ENCODE peak calls at places on chromosomes 5 and 9, in seven cellular contexts. L, J, Y, B, D, S and K are unnamed samples.

GRCh38 chr5:107571621-107572489 is 98.9 kb downstream of the EFNA5 start:
- DNase-seq in L (peak), J (peak), Y (peak), B (peak), D (peak), S (peak), K (peak)

GRCh38 chr5:65818592-65818991 is 96.6 kb downstream of the NLN start:
- DNase-seq in L (no peak), J (no peak), Y (no peak), B (no peak), D (no peak), S (no peak), K (no peak)

GRCh38 chr5:41334758-41335157 is 121.4 kb upstream of the C6 start:
- DNase-seq in L (no peak), J (no peak), Y (no peak), B (no peak), D (peak), S (no peak), K (no peak)

GRCh38 chr5:173557123-173557903 is 59.1 kb downstream of the BOD1 start:
- DNase-seq in L (no peak), J (no peak), Y (no peak), B (no peak), D (no peak), S (no peak), K (no peak)

GRCh38 chr5:124546643-124547042 is 199.8 kb downstream of the ZNF608 start:
- DNase-seq in L (peak), J (peak), Y (no peak), B (no peak), D (peak), S (no peak), K (no peak)

GRCh38 chr5:72608297-72608696 is 101.1 kb upstream of the ZNF366 start:
- DNase-seq in L (no peak), J (no peak), Y (no peak), B (no peak), D (no peak), S (no peak), K (no peak)

GRCh38 chr9:17589771-17590170 is 10.9 kb downstream of the SH3GL2 start:
- DNase-seq in L (no peak), J (no peak), Y (no peak), B (no peak), D (no peak), S (no peak), K (no peak)

GRCh38 chr5:53335115-53335514 is 145.3 kb upstream of the FST start:
- DNase-seq in L (no peak), J (peak), Y (no peak), B (no peak), D (peak), S (no peak), K (no peak)

GRCh38 chr9:9949368-9949767 is 663.4 kb downstream of the PTPRD start:
- DNase-seq in L (no peak), J (no peak), Y (no peak), B (no peak), D (no peak), S (no peak), K (no peak)

GRCh38 chr5:33684760-33685159 is 207.0 kb downstream of the ADAMTS12 start:
- DNase-seq in L (no peak), J (no peak), Y (no peak), B (no peak), D (no peak), S (no peak), K (no peak)

GRCh38 chr5:132763369-132764036 is 13.5 kb downstream of the SEPTIN8 start:
- DNase-seq in L (no peak), J (peak), Y (no peak), B (no peak), D (no peak), S (no peak), K (no peak)

GRCh38 chr5:38265546-38266179 is 7.3 kb downstream of the EGFLAM start:
- DNase-seq in L (peak), J (peak), Y (peak), B (peak), D (peak), S (no peak), K (peak)

GRCh38 chr9:75974006-75974766 is 83.7 kb downstream of the PCSK5 start:
- DNase-seq in L (no peak), J (no peak), Y (peak), B (no peak), D (no peak), S (no peak), K (no peak)

GRCh38 chr9:93958121-93958874 is 3.1 kb upstream of the BARX1 start:
- DNase-seq in L (no peak), J (peak), Y (no peak), B (no peak), D (no peak), S (no peak), K (no peak)